ENCODE peak calls at places on chromosomes 1 and 21, in nine cellular contexts. W is H54; V is psoas muscle; B is NCI-H69; A is fibroblast of lung; R is amygdala; E is Panc1; Y is stimulated activated CD4-positive, alpha-beta T cell treated with anti-CD3 and anti-CD28 coated beads, Interleukin-2, amount 100 ng/mL, for 48 hours; H is ACHN. I is an unnamed sample.

GRCh38 chr1:213061263-213061662 is 10.2 kb downstream of the RPS6KC1 start:
- DNase-seq in W (no peak), V (no peak), B (peak), A (no peak), R (no peak), E (no peak), Y (no peak), H (no peak), I (no peak)

GRCh38 chr1:241336335-241336734 is 20.7 kb downstream of the RGS7 start:
- DNase-seq in W (no peak), V (no peak), B (no peak), A (peak), R (no peak), E (no peak), Y (no peak), H (no peak), I (no peak)

GRCh38 chr1:197910120-197911110 is 6.8 kb upstream of the LHX9 start:
- DNase-seq in W (no peak), V (no peak), B (no peak), A (no peak), R (no peak), E (no peak), Y (no peak), H (no peak), I (no peak)

GRCh38 chr1:201095581-201096531 is 16.4 kb downstream of the CACNA1S start:
- DNase-seq in W (no peak), V (peak), B (no peak), A (no peak), R (no peak), E (no peak), Y (no peak), H (no peak), I (no peak)

GRCh38 chr1:204728456-204728855 is 42.9 kb upstream of the LRRN2 start:
- DNase-seq in W (no peak), V (no peak), B (peak), A (no peak), R (no peak), E (no peak), Y (no peak), H (peak), I (no peak)

GRCh38 chr1:167511374-167511986 is 6.8 kb downstream of the CD247 start:
- DNase-seq in W (no peak), V (no peak), B (no peak), A (no peak), R (no peak), E (no peak), Y (no peak), H (no peak), I (no peak)

GRCh38 chr21:17925900-17926299 is 106.7 kb upstream of the C21orf91 start:
- DNase-seq in W (no peak), V (no peak), B (peak), A (peak), R (no peak), E (no peak), Y (no peak), H (peak), I (no peak)

GRCh38 chr1:2874207-2875165 is 73.0 kb upstream of the TTC34 start:
- DNase-seq in W (no peak), V (no peak), B (no peak), A (no peak), R (no peak), E (no peak), Y (no peak), H (no peak), I (no peak)

GRCh38 chr1:223266632-223267172 is 97.3 kb downstream of the SUSD4 start:
- DNase-seq in W (no peak), V (no peak), B (no peak), A (no peak), R (no peak), E (no peak), Y (no peak), H (no peak), I (no peak)

GRCh38 chr1:103336376-103336775 is 189.1 kb upstream of the RNPC3 start:
- DNase-seq in W (no peak), V (no peak), B (no peak), A (no peak), R (no peak), E (no peak), Y (no peak), H (no peak), I (no peak)

GRCh38 chr1:108592030-108592759 is 32.3 kb downstream of the EEIG2 start:
- DNase-seq in W (no peak), V (no peak), B (no peak), A (no peak), R (no peak), E (no peak), Y (no peak), H (no peak), I (no peak)

GRCh38 chr1:151763990-151764389 is 694 bp upstream of the MRPL9 start:
- DNase-seq in W (no peak), V (no peak), B (no peak), A (peak), R (no peak), E (no peak), Y (no peak), H (no peak), I (no peak)